ENCODE peak calls at places on chromosomes 5 and 9, in five cellular contexts. H is trophoblast cell, A is neuronal stem cell, S is H9, P is H1. B is an unnamed sample.

GRCh38 chr5:55173696-55174101 is 722 bp upstream of the CDC20B start:
- DNase-seq in H (no peak), A (no peak), S (peak; percentile 27), P (no peak), B (no peak)

GRCh38 chr5:135822286-135822685 is 12.2 kb upstream of the SLC25A48 start:
- DNase-seq in H (no peak), A (no peak), S (no peak), P (no peak), B (no peak)

GRCh38 chr5:10892135-10892910 is 131.3 kb upstream of the DAP start:
- DNase-seq in H (peak; percentile 4), A (no peak), S (no peak), P (no peak), B (peak; percentile 8)

GRCh38 chr5:78405820-78406750 is 45.7 kb downstream of the SCAMP1 start:
- DNase-seq in H (no peak), A (no peak), S (no peak), P (no peak), B (peak; percentile 55)

GRCh38 chr5:639584-640213 is 27.6 kb downstream of the CEP72 start:
- DNase-seq in H (no peak), A (no peak), S (no peak), P (no peak), B (no peak)

GRCh38 chr9:3909966-3910650 is 384.3 kb upstream of the RFX3 start:
- DNase-seq in H (no peak), A (no peak), S (no peak), P (no peak), B (peak; percentile 42)

GRCh38 chr5:139445325-139446170 is 6.2 kb upstream of the DNAJC18 start:
- DNase-seq in H (peak; percentile 89), A (no peak), S (no peak), P (no peak), B (peak; percentile 69)

GRCh38 chr9:135602789-135603481 is 36.4 kb downstream of the GLT6D1 start:
- DNase-seq in H (peak; percentile 6), A (peak; percentile 46), S (peak; percentile 44), P (peak; percentile 17), B (peak; percentile 48)

GRCh38 chr5:10658265-10658664 is 94.4 kb downstream of the ANKRD33B start:
- DNase-seq in H (no peak), A (no peak), S (no peak), P (no peak), B (no peak)

GRCh38 chr5:88964831-88965230 is 81.8 kb upstream of the MEF2C start:
- DNase-seq in H (no peak), A (no peak), S (no peak), P (no peak), B (no peak)

GRCh38 chr9:18032636-18033035 is 441.3 kb upstream of the ADAMTSL1 start:
- DNase-seq in H (no peak), A (no peak), S (no peak), P (no peak), B (no peak)

GRCh38 chr9:117094493-117094892 is 320.4 kb downstream of the ASTN2 start:
- DNase-seq in H (no peak), A (no peak), S (no peak), P (no peak), B (peak; percentile 24)

GRCh38 chr9:27539479-27540441 is 10.1 kb upstream of the MOB3B start:
- DNase-seq in H (no peak), A (no peak), S (no peak), P (no peak), B (peak; percentile 83)

GRCh38 chr5:42005561-42006153 is 80.6 kb downstream of the FBXO4 start:
- DNase-seq in H (no peak), A (no peak), S (no peak), P (no peak), B (peak; percentile 33)

GRCh38 chr9:112447283-112447761 is 39.3 kb upstream of the KIAA1958 start:
- DNase-seq in H (no peak), A (no peak), S (no peak), P (no peak), B (peak; percentile 31)

GRCh38 chr9:13900449-13900848 is 413.5 kb downstream of the NFIB start:
- DNase-seq in H (peak; percentile 21), A (no peak), S (no peak), P (no peak), B (no peak)
- H2BK12ac ChIP-seq in H (no peak overlapping the region), A (no peak overlapping the region), S (no peak overlapping the region), P (no peak overlapping the region), B (no peak overlapping the region)

DNA sequence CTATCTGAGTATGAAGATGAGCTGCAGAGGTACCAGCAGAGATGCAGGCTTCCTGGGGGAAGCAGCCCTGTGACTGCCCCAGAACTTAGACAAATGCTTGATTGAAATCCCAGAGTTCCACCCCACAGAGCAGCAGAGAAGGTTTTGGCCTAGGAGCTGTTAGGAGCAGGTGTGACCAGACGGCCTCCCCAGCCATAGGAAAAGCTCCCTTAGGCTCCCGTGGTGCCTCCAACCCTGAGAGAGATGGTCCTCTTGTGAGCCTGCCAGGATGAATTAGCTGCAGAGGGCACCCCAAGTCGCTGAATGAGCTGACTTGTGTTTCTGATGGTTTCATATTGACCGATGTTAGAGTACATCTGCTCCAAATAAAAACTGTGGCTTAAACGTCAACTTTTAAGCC is 22.1 kb downstream of the NTRK2 start:
- DNase-seq in H (no peak), A (no peak), S (no peak), P (no peak), B (no peak)
- H2BK12ac ChIP-seq in H (no peak overlapping the region), A (no peak overlapping the region), S (no peak overlapping the region), P (no peak overlapping the region), B (no peak overlapping the region)

GRCh38 chr9:96183751-96184150 is 118.2 kb downstream of the HSD17B3 start:
- DNase-seq in H (no peak), A (no peak), S (no peak), P (no peak), B (no peak)
- H2BK12ac ChIP-seq in H (no peak overlapping the region), A (no peak overlapping the region), S (no peak overlapping the region), P (no peak overlapping the region), B (no peak overlapping the region)

DNA sequence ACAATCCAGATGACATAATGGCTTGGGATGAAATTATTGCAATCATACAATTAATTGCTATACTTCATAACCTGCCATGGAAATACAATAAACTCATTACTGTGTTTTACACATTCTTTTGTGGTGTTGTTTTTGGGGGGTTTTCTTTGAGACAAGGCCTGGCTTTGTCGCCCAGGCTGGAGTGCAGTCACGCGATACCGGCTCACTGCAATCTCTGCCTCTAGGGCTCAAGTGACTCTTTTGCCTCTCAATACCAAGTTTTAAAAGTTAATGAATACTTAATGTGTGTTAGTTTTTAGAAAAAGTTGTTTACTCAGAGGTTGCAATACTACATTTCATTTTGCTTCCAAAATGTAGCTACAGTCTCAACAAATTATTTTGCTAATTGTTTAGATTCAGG is 598.4 kb downstream of the CHSY3 start:
- DNase-seq in H (no peak), A (no peak), S (no peak), P (peak; percentile 2), B (no peak)
- H2BK12ac ChIP-seq in H (no peak overlapping the region), A (no peak overlapping the region), S (no peak overlapping the region), P (no peak overlapping the region), B (no peak overlapping the region)

DNA sequence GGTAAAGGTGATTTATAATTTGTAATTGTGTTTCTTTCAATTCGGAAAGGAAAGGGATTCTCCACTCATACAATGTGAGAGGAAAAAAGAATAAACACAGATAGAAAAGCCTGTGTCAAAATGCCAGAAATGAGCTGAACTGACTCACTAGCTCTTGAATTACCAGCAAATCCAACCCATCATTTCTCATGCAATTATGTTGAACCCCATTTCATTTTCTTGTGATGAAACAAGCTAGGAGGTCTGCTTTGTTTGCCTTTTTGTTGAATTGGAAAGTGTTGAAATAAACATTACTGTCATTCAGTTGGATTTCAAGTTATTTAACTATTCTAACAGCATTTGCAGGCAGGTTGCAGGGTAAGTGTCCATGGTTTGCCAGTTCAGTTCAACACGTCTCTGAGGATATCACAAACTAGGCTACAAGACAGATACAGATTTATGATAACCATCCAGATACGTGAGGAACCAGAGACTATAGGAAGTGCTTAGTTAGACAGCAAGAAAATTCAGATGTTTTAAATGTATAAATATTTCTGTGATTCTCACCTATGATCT is 547.2 kb downstream of the MAT2B start:
- DNase-seq in H (no peak), A (no peak), S (no peak), P (no peak), B (peak; percentile 49)
- H2BK12ac ChIP-seq in H (no peak overlapping the region), A (no peak overlapping the region), S (no peak overlapping the region), P (no peak overlapping the region), B (no peak overlapping the region)

GRCh38 chr9:108832179-108832500 is 23.6 kb downstream of the ACTL7B start:
- DNase-seq in H (no peak), A (no peak), S (no peak), P (no peak), B (no peak)
- H2BK12ac ChIP-seq in H (no peak overlapping the region), A (no peak overlapping the region), S (no peak overlapping the region), P (no peak overlapping the region), B (no peak overlapping the region)